ENCODE peak calls at places on chromosome 7, in five cellular contexts. One of them, this sample, is unnamed.

GRCh38 chr7:142864980-142865747 is 10.3 kb downstream of the EPHB6 start:
- DNase-seq in H54: no peak
- DNase-seq in fibroblast of the aortic adventitia: no peak
- DNase-seq in iPS-NIHi11: no peak
- DNase-seq in progenitor cell of endocrine pancreas: no peak
- DNase-seq in this sample: no peak

GRCh38 chr7:1325646-1326510 is 93.2 kb downstream of the UNCX start:
- DNase-seq in fibroblast of the aortic adventitia: no peak
- DNase-seq in H54: no peak
- DNase-seq in iPS-NIHi11: no peak
- DNase-seq in progenitor cell of endocrine pancreas: no peak
- DNase-seq in this sample: no peak

GRCh38 chr7:71350680-71351079 is 218.7 kb downstream of the GALNT17 start:
- DNase-seq in progenitor cell of endocrine pancreas: no peak
- DNase-seq in H54: no peak
- DNase-seq in fibroblast of the aortic adventitia: no peak
- DNase-seq in iPS-NIHi11: no peak
- DNase-seq in this sample: no peak

GRCh38 chr7:27164381-27165088 is 802 bp downstream of the HOXA9 start:
- DNase-seq in H54: no peak
- DNase-seq in iPS-NIHi11: no peak
- DNase-seq in progenitor cell of endocrine pancreas: no peak
- DNase-seq in fibroblast of the aortic adventitia: no peak
- DNase-seq in this sample: no peak

GRCh38 chr7:17584822-17585221 is 286.4 kb downstream of the AHR start:
- DNase-seq in H54: no peak
- DNase-seq in fibroblast of the aortic adventitia: peak
- DNase-seq in progenitor cell of endocrine pancreas: no peak
- DNase-seq in iPS-NIHi11: no peak
- DNase-seq in this sample: peak

GRCh38 chr7:122544463-122544862 is 154.5 kb downstream of the RNF133 start:
- DNase-seq in fibroblast of the aortic adventitia: no peak
- DNase-seq in H54: no peak
- DNase-seq in progenitor cell of endocrine pancreas: no peak
- DNase-seq in iPS-NIHi11: no peak
- DNase-seq in this sample: no peak

GRCh38 chr7:73387908-73388414 is 45.6 kb upstream of the FZD9 start:
- DNase-seq in H54: no peak
- DNase-seq in progenitor cell of endocrine pancreas: no peak
- DNase-seq in iPS-NIHi11: no peak
- DNase-seq in fibroblast of the aortic adventitia: no peak
- DNase-seq in this sample: no peak

GRCh38 chr7:90459888-90460287 is 9.6 kb upstream of the PTTG1IP2 start:
- DNase-seq in H54: no peak
- DNase-seq in iPS-NIHi11: peak
- DNase-seq in fibroblast of the aortic adventitia: no peak
- DNase-seq in progenitor cell of endocrine pancreas: no peak
- DNase-seq in this sample: no peak

GRCh38 chr7:108890862-108891261 is 321.2 kb downstream of the DNAJB9 start:
- DNase-seq in H54: no peak
- DNase-seq in fibroblast of the aortic adventitia: no peak
- DNase-seq in iPS-NIHi11: no peak
- DNase-seq in progenitor cell of endocrine pancreas: no peak
- DNase-seq in this sample: no peak

GRCh38 chr7:18357691-18358090 is 137.9 kb upstream of the HDAC9 start:
- DNase-seq in H54: peak
- DNase-seq in fibroblast of the aortic adventitia: no peak
- DNase-seq in progenitor cell of endocrine pancreas: no peak
- DNase-seq in iPS-NIHi11: peak
- DNase-seq in this sample: no peak

GRCh38 chr7:50795831-50796230 is 13.1 kb upstream of the GRB10 start:
- DNase-seq in iPS-NIHi11: no peak
- DNase-seq in fibroblast of the aortic adventitia: no peak
- DNase-seq in progenitor cell of endocrine pancreas: no peak
- DNase-seq in H54: no peak
- DNase-seq in this sample: no peak

GRCh38 chr7:149732611-149733010 is 40.8 kb downstream of the ZNF467 start:
- DNase-seq in fibroblast of the aortic adventitia: no peak
- DNase-seq in iPS-NIHi11: no peak
- DNase-seq in H54: no peak
- DNase-seq in progenitor cell of endocrine pancreas: no peak
- DNase-seq in this sample: no peak

GRCh38 chr7:81515009-81515408 is 254.8 kb downstream of the HGF start:
- DNase-seq in iPS-NIHi11: no peak
- DNase-seq in fibroblast of the aortic adventitia: peak
- DNase-seq in H54: no peak
- DNase-seq in progenitor cell of endocrine pancreas: no peak
- DNase-seq in this sample: no peak

This sample was measured in fibroblast of gingiva.